ENCODE peak calls at places on chromosomes 4 and X, in nine cellular contexts. E is Caki2; A is GDM1; I is lower lobe of right lung; R is nucleus accumbens; X is stimulated activated CD4-positive, alpha-beta T cell treated with anti-CD3 and anti-CD28 coated beads, Interleukin-15, amount 100 ng/mL, for 1 hour; W is T-cell; U is epithelial cell of proximal tubule; L is GM03348. S is an unnamed sample.

GRCh38 chr4:834368-835147 is 8.6 kb upstream of the CPLX1 start:
- DNase-seq in R (no peak), W (no peak), I (peak), U (no peak), X (no peak), E (no peak), L (no peak), A (no peak), S (no peak)

GRCh38 chr4:108303488-108304177 is 134.9 kb upstream of the LEF1 start:
- DNase-seq in A (no peak), L (no peak), U (no peak), R (no peak), W (no peak), E (no peak), I (no peak), X (no peak), S (no peak)

GRCh38 chr4:116478343-116478742 is 607.0 kb downstream of the TRAM1L1 start:
- DNase-seq in R (no peak), L (no peak), W (no peak), E (no peak), A (no peak), I (no peak), U (no peak), X (no peak), S (no peak)

GRCh38 chrX:42085836-42086235 is 162.5 kb upstream of the CASK start:
- DNase-seq in W (no peak), R (no peak), U (peak), E (peak), L (no peak), A (no peak), X (no peak), I (no peak), S (no peak)

GRCh38 chrX:2559124-2559523 is 58.3 kb upstream of the DHRSX start:
- DNase-seq in L (peak), E (no peak), R (no peak), W (no peak), A (no peak), X (no peak), I (no peak), U (no peak), S (no peak)

GRCh38 chr4:109009909-109010308 is 247.1 kb upstream of the ETNPPL start:
- DNase-seq in E (no peak), A (no peak), X (no peak), I (no peak), W (no peak), L (peak), U (no peak), R (no peak), S (no peak)

GRCh38 chr4:78592104-78592783 is 40.7 kb downstream of the ANXA3 start:
- DNase-seq in A (no peak), L (no peak), R (no peak), U (no peak), W (no peak), I (no peak), E (no peak), X (no peak), S (no peak)

GRCh38 chrX:149540133-149540620 is 635 bp upstream of the EOLA1 start:
- DNase-seq in L (peak), A (peak), I (peak), X (peak), E (no peak), R (peak), W (peak), U (no peak), S (peak)